ENCODE peak calls at places on chromosomes 4 and X, in seven cellular contexts. N, G, V, A, L, D and J are unnamed samples.

GRCh38 chr4:153564630-153565525 is 98.7 kb downstream of the TMEM131L start:
- DNase-seq in N (peak), G (no peak), V (no peak), A (peak), L (no peak), D (no peak), J (no peak)

GRCh38 chr4:86831262-86832090 is 17.7 kb downstream of the SLC10A6 start:
- DNase-seq in N (no peak), G (no peak), V (no peak), A (peak), L (peak), D (no peak), J (no peak)

GRCh38 chr4:112647785-112648184 is 10.8 kb downstream of the LARP7 start:
- DNase-seq in N (no peak), G (no peak), V (no peak), A (no peak), L (no peak), D (no peak), J (no peak)

GRCh38 chr4:6281436-6282144 is 11.9 kb downstream of the WFS1 start:
- DNase-seq in N (no peak), G (peak), V (no peak), A (no peak), L (no peak), D (peak), J (no peak)

GRCh38 chr4:123209436-123209835 is 187.2 kb upstream of the SPRY1 start:
- DNase-seq in N (no peak), G (no peak), V (no peak), A (no peak), L (no peak), D (no peak), J (no peak)

GRCh38 chrX:152926279-152926678 is 28.4 kb downstream of the ZNF185 start:
- DNase-seq in N (peak), G (no peak), V (peak), A (peak), L (peak), D (no peak), J (peak)

GRCh38 chr4:174929346-174929745 is 11.2 kb downstream of the ADAM29 start:
- DNase-seq in N (no peak), G (no peak), V (no peak), A (no peak), L (no peak), D (no peak), J (no peak)

GRCh38 chr4:164357957-164358356 is 396.0 kb upstream of the SMIM31 start:
- DNase-seq in N (no peak), G (no peak), V (no peak), A (peak), L (no peak), D (no peak), J (no peak)

GRCh38 chr4:110371016-110371795 is 104.7 kb upstream of the ENPEP start:
- DNase-seq in N (no peak), G (no peak), V (no peak), A (no peak), L (no peak), D (no peak), J (no peak)

GRCh38 chrX:119008122-119008744 is 33.8 kb downstream of the LONRF3 start:
- DNase-seq in N (no peak), G (peak), V (peak), A (peak), L (no peak), D (no peak), J (peak)
- TF ChIP-seq CTCF in N (peak), G (peak), V (peak), A (peak), L (peak), D (peak), J (peak)

GRCh38 chr4:20313237-20314030 is 61.7 kb downstream of the SLIT2 start:
- DNase-seq in N (no peak), G (no peak), V (peak), A (no peak), L (no peak), D (no peak), J (peak)
- TF ChIP-seq CTCF in N (no peak), G (no peak), V (peak), A (no peak), L (no peak), D (no peak), J (peak)

GRCh38 chr4:150578745-150579470 is 3.0 kb upstream of the MAB21L2 start:
- DNase-seq in N (no peak), G (no peak), V (no peak), A (no peak), L (no peak), D (no peak), J (peak)
- TF ChIP-seq CTCF in N (no peak), G (no peak), V (no peak), A (no peak), L (no peak), D (no peak), J (no peak)

GRCh38 chr4:11039494-11040142 is 355.1 kb upstream of the CLNK start:
- DNase-seq in N (no peak), G (no peak), V (no peak), A (no peak), L (no peak), D (no peak), J (no peak)

GRCh38 chr4:11037637-11038036 is 353.1 kb upstream of the CLNK start:
- DNase-seq in N (no peak), G (no peak), V (no peak), A (no peak), L (no peak), D (no peak), J (no peak)

GRCh38 chr4:11042760-11043159 is 358.2 kb upstream of the CLNK start:
- DNase-seq in N (no peak), G (no peak), V (no peak), A (no peak), L (no peak), D (no peak), J (no peak)
- TF ChIP-seq CTCF in N (no peak), G (no peak), V (no peak), A (no peak), L (no peak), D (no peak), J (no peak)

GRCh38 chr4:10161840-10162239 is 45.2 kb upstream of the WDR1 start:
- DNase-seq in N (no peak), G (no peak), V (no peak), A (no peak), L (no peak), D (no peak), J (no peak)

GRCh38 chr4:10159671-10160070 is 43.1 kb upstream of the WDR1 start:
- DNase-seq in N (no peak), G (no peak), V (no peak), A (no peak), L (no peak), D (no peak), J (no peak)

GRCh38 chr4:10161146-10161545 is 44.5 kb upstream of the WDR1 start:
- DNase-seq in N (no peak), G (no peak), V (no peak), A (peak), L (no peak), D (no peak), J (no peak)

GRCh38 chr4:10158355-10158942 is 41.9 kb upstream of the WDR1 start:
- DNase-seq in N (no peak), G (no peak), V (no peak), A (peak), L (no peak), D (no peak), J (no peak)

GRCh38 chr4:10160280-10160856 is 43.8 kb upstream of the WDR1 start:
- DNase-seq in N (no peak), G (no peak), V (no peak), A (peak), L (no peak), D (no peak), J (peak)
- TF ChIP-seq CTCF in N (no peak), G (no peak), V (peak), A (no peak), L (no peak), D (no peak), J (no peak)

GRCh38 chr4:19776929-19777328 is 474.8 kb upstream of the SLIT2 start:
- DNase-seq in N (no peak), G (no peak), V (no peak), A (peak), L (no peak), D (no peak), J (no peak)
- TF ChIP-seq CTCF in N (no peak), G (no peak), V (no peak), A (no peak), L (no peak), D (no peak), J (no peak)

GRCh38 chrX:39445336-39445735 is 644.1 kb downstream of the MID1IP1 start:
- DNase-seq in N (no peak), G (no peak), V (peak), A (peak), L (no peak), D (no peak), J (peak)
- TF ChIP-seq CTCF in N (no peak), G (no peak), V (peak), A (peak), L (no peak), D (no peak), J (no peak)

GRCh38 chrX:48512371-48512935 is 3.7 kb downstream of the PORCN start:
- DNase-seq in N (no peak), G (no peak), V (no peak), A (no peak), L (no peak), D (no peak), J (no peak)

GRCh38 chrX:48513670-48514069 is 4.9 kb downstream of the PORCN start:
- DNase-seq in N (no peak), G (no peak), V (no peak), A (no peak), L (no peak), D (no peak), J (no peak)

GRCh38 chrX:48509619-48510018 is 827 bp downstream of the PORCN start:
- DNase-seq in N (no peak), G (no peak), V (no peak), A (no peak), L (no peak), D (no peak), J (no peak)

GRCh38 chrX:48509245-48509590 is 426 bp downstream of the PORCN start:
- DNase-seq in N (no peak), G (no peak), V (no peak), A (no peak), L (no peak), D (no peak), J (no peak)

GRCh38 chrX:48511561-48511960 is 2.8 kb downstream of the PORCN start:
- DNase-seq in N (no peak), G (no peak), V (no peak), A (no peak), L (no peak), D (no peak), J (peak)
- TF ChIP-seq CTCF in N (no peak), G (no peak), V (peak), A (no peak), L (peak), D (no peak), J (no peak)

DNA sequence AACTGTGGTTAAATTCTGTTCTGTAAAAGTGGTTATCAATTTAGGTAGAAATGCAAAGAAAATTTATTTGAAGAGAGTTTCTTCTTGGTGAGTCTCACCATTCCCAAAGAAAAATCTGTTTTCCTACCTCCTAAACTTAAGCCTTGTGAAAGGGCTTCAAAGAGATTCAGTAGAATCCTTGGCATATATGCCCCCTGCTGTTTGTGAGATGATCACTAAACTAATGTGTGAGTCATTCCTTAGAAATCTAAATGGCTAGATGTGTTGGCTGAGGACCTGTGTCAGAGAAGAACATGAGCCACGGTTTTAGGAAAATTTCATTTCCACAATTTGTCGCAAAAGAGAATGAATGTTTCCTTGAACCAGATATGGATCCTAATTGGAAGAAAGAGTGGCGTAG is 260.9 kb downstream of the SLC7A11 start:
- DNase-seq in N (no peak), G (no peak), V (no peak), A (peak), L (no peak), D (no peak), J (no peak)
- TF ChIP-seq CTCF in N (no peak), G (no peak), V (no peak), A (peak), L (no peak), D (no peak), J (no peak)

DNA sequence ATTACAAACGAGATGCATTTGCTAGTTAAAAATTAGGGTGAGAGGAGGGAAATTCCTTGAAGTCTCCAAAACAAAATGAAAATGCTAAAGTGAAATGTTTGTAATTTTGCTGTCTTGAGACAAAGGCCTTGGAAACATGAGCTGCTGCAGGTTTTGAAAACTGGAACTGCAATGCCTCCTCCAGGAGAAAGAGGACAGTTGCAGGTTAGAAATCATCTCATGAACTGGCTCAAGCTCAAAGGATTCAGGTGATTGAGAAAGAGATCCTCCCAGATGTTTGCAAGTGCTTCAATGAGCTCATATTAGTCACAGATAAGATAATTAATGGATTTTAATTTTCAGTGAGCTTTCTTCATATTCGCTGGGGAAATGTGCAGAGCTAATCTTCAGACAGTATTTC is 32.4 kb downstream of the SMPX start:
- DNase-seq in N (no peak), G (no peak), V (no peak), A (peak), L (no peak), D (no peak), J (no peak)
- TF ChIP-seq CTCF in N (no peak), G (no peak), V (peak), A (peak), L (peak), D (no peak), J (no peak)